ENCODE peak calls at places on chromosomes 11 and 22, in ten cellular contexts. One of them, this sample, is unnamed.

GRCh38 chr11:130383363-130384168 is 44.8 kb downstream of the ADAMTS8 start:
- DNase-seq in AG04449: peak; percentile 90
- DNase-seq in progenitor cell of endocrine pancreas: no peak
- DNase-seq in heart right ventricle: no peak
- DNase-seq in fibroblast of lung: peak; percentile 83
- DNase-seq in bronchial epithelial cell: peak; percentile 1
- DNase-seq in tibial nerve: no peak
- DNase-seq in stomach: no peak
- DNase-seq in AG09319: no peak
- DNase-seq in lung: no peak
- DNase-seq in this sample: peak; percentile 47

GRCh38 chr11:60485987-60486386 is 6.6 kb upstream of the MS4A12 start:
- DNase-seq in progenitor cell of endocrine pancreas: no peak
- DNase-seq in heart right ventricle: no peak
- DNase-seq in fibroblast of lung: no peak
- DNase-seq in lung: peak; percentile 29
- DNase-seq in stomach: peak; percentile 29
- DNase-seq in tibial nerve: no peak
- DNase-seq in AG09319: no peak
- DNase-seq in AG04449: no peak
- DNase-seq in bronchial epithelial cell: no peak
- DNase-seq in this sample: peak; percentile 5

GRCh38 chr22:24178502-24179440 is 2.5 kb upstream of the SUSD2 start:
- DNase-seq in tibial nerve: no peak
- DNase-seq in lung: no peak
- DNase-seq in heart right ventricle: no peak
- DNase-seq in progenitor cell of endocrine pancreas: no peak
- DNase-seq in AG04449: no peak
- DNase-seq in fibroblast of lung: no peak
- DNase-seq in bronchial epithelial cell: no peak
- DNase-seq in AG09319: no peak
- DNase-seq in stomach: no peak
- DNase-seq in this sample: no peak

GRCh38 chr11:65777821-65778361 is 2.9 kb downstream of the AP5B1 start:
- DNase-seq in tibial nerve: no peak
- DNase-seq in progenitor cell of endocrine pancreas: no peak
- DNase-seq in lung: no peak
- DNase-seq in AG09319: no peak
- DNase-seq in heart right ventricle: no peak
- DNase-seq in AG04449: no peak
- DNase-seq in stomach: peak; percentile 24
- DNase-seq in fibroblast of lung: no peak
- DNase-seq in bronchial epithelial cell: no peak
- DNase-seq in this sample: no peak

GRCh38 chr11:62061356-62062222 is 62.2 kb upstream of the INCENP start:
- DNase-seq in fibroblast of lung: no peak
- DNase-seq in progenitor cell of endocrine pancreas: no peak
- DNase-seq in AG09319: no peak
- DNase-seq in AG04449: no peak
- DNase-seq in stomach: no peak
- DNase-seq in lung: no peak
- DNase-seq in heart right ventricle: no peak
- DNase-seq in bronchial epithelial cell: peak; percentile 36
- DNase-seq in tibial nerve: no peak
- DNase-seq in this sample: peak; percentile 32

GRCh38 chr22:44739024-44739423 is 13.4 kb upstream of the ARHGAP8 start:
- DNase-seq in bronchial epithelial cell: no peak
- DNase-seq in AG09319: no peak
- DNase-seq in AG04449: no peak
- DNase-seq in tibial nerve: no peak
- DNase-seq in heart right ventricle: no peak
- DNase-seq in lung: no peak
- DNase-seq in stomach: no peak
- DNase-seq in progenitor cell of endocrine pancreas: no peak
- DNase-seq in fibroblast of lung: no peak
- DNase-seq in this sample: no peak

GRCh38 chr11:62048101-62048500 is 75.7 kb upstream of the INCENP start:
- DNase-seq in heart right ventricle: no peak
- DNase-seq in progenitor cell of endocrine pancreas: no peak
- DNase-seq in fibroblast of lung: peak; percentile 30
- DNase-seq in tibial nerve: no peak
- DNase-seq in bronchial epithelial cell: peak; percentile 64
- DNase-seq in AG09319: no peak
- DNase-seq in lung: no peak
- DNase-seq in stomach: no peak
- DNase-seq in AG04449: no peak
- DNase-seq in this sample: peak; percentile 31

GRCh38 chr11:109894242-109894641 is 198.9 kb upstream of the ZC3H12C start:
- DNase-seq in heart right ventricle: no peak
- DNase-seq in AG04449: no peak
- DNase-seq in bronchial epithelial cell: no peak
- DNase-seq in progenitor cell of endocrine pancreas: no peak
- DNase-seq in fibroblast of lung: no peak
- DNase-seq in tibial nerve: no peak
- DNase-seq in AG09319: no peak
- DNase-seq in lung: no peak
- DNase-seq in stomach: no peak
- DNase-seq in this sample: no peak

GRCh38 chr11:36447947-36448346 is 62.1 kb downstream of the TRAF6 start:
- DNase-seq in bronchial epithelial cell: peak; percentile 63
- DNase-seq in AG09319: no peak
- DNase-seq in progenitor cell of endocrine pancreas: no peak
- DNase-seq in fibroblast of lung: no peak
- DNase-seq in heart right ventricle: no peak
- DNase-seq in tibial nerve: no peak
- DNase-seq in stomach: no peak
- DNase-seq in lung: no peak
- DNase-seq in AG04449: no peak
- DNase-seq in this sample: peak; percentile 55

GRCh38 chr11:45097721-45098493 is 48.5 kb upstream of the PRDM11 start:
- DNase-seq in AG04449: no peak
- DNase-seq in AG09319: no peak
- DNase-seq in progenitor cell of endocrine pancreas: peak; percentile 83
- DNase-seq in tibial nerve: no peak
- DNase-seq in fibroblast of lung: peak; percentile 79
- DNase-seq in stomach: no peak
- DNase-seq in lung: peak; percentile 56
- DNase-seq in bronchial epithelial cell: peak; percentile 71
- DNase-seq in heart right ventricle: peak; percentile 76
- DNase-seq in this sample: peak; percentile 80

GRCh38 chr22:30876925-30877553 is 91.5 kb downstream of the MORC2 start:
- DNase-seq in progenitor cell of endocrine pancreas: no peak
- DNase-seq in stomach: no peak
- DNase-seq in fibroblast of lung: peak; percentile 70
- DNase-seq in AG09319: no peak
- DNase-seq in AG04449: no peak
- DNase-seq in lung: no peak
- DNase-seq in bronchial epithelial cell: no peak
- DNase-seq in heart right ventricle: peak; percentile 41
- DNase-seq in tibial nerve: no peak
- DNase-seq in this sample: no peak

DNA sequence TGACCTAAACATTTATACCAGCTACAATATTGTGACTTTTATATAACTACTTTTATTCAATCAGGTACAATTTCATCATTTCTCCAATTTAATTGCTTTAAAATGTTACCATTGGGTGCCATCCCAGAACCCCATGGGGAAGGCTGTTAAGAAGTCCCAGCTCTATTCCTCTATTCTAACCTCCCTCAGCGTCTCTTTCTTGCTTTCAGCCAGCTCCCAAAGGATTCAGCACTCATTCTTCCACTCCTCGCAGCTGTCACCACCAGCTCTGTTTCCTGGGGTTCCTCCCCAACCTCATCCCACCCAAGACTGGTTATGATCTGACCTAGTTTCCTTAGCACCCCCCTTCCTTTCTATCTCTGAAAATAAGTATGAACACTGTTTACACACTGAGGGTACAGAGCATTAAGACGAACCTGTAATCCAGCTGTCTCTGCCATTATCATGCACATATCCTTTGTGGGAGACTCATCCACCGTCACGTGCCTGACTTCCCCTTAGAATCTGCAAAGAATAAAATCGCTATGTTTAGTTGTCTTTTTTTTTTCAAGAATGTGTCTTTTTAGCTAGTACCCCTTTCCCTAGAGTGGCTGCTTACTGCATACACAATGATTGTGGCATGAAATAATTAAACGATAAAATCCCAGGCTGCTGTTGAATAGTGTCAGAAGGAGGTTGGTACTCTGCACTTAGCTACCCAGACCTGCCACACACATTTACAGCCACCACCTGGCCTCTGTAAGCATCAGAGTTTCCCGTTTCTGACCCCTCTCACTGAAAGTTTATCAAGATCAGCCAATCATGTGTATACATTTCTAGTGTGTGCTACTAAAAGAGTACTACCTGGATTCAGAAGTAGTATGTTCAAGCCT is 26.8 kb upstream of the CSTF3 start:
- DNase-seq in stomach: no peak
- DNase-seq in lung: no peak
- DNase-seq in progenitor cell of endocrine pancreas: no peak
- DNase-seq in heart right ventricle: no peak
- DNase-seq in fibroblast of lung: no peak
- DNase-seq in AG09319: no peak
- DNase-seq in tibial nerve: no peak
- DNase-seq in AG04449: no peak
- DNase-seq in bronchial epithelial cell: no peak
- DNase-seq in this sample: no peak
- TF ChIP-seq CTCF in stomach: no peak
- TF ChIP-seq CTCF in lung: no peak
- TF ChIP-seq CTCF in progenitor cell of endocrine pancreas: no peak
- TF ChIP-seq CTCF in heart right ventricle: no peak
- TF ChIP-seq CTCF in fibroblast of lung: no peak
- TF ChIP-seq CTCF in AG09319: no peak
- TF ChIP-seq CTCF in tibial nerve: no peak
- TF ChIP-seq CTCF in AG04449: no peak
- TF ChIP-seq CTCF in bronchial epithelial cell: no peak
- TF ChIP-seq CTCF in this sample: no peak

GRCh38 chr11:17769218-17769617 is 34.6 kb downstream of the KCNC1 start:
- DNase-seq in AG04449: no peak
- DNase-seq in AG09319: no peak
- DNase-seq in bronchial epithelial cell: no peak
- DNase-seq in progenitor cell of endocrine pancreas: no peak
- DNase-seq in stomach: no peak
- DNase-seq in heart right ventricle: no peak
- DNase-seq in tibial nerve: no peak
- DNase-seq in fibroblast of lung: no peak
- DNase-seq in lung: no peak
- DNase-seq in this sample: no peak

GRCh38 chr11:17770048-17770652 is 35.6 kb downstream of the KCNC1 start:
- DNase-seq in tibial nerve: no peak
- DNase-seq in lung: peak; percentile 30
- DNase-seq in bronchial epithelial cell: no peak
- DNase-seq in heart right ventricle: no peak
- DNase-seq in AG04449: no peak
- DNase-seq in stomach: peak; percentile 50
- DNase-seq in AG09319: no peak
- DNase-seq in progenitor cell of endocrine pancreas: peak; percentile 35
- DNase-seq in fibroblast of lung: no peak
- DNase-seq in this sample: peak; percentile 59

GRCh38 chr11:17771841-17772401 is 37.3 kb downstream of the KCNC1 start:
- DNase-seq in AG09319: no peak
- DNase-seq in tibial nerve: no peak
- DNase-seq in fibroblast of lung: no peak
- DNase-seq in lung: no peak
- DNase-seq in heart right ventricle: no peak
- DNase-seq in AG04449: no peak
- DNase-seq in progenitor cell of endocrine pancreas: no peak
- DNase-seq in bronchial epithelial cell: no peak
- DNase-seq in stomach: no peak
- DNase-seq in this sample: no peak

GRCh38 chr11:17771415-17771814 is 36.8 kb downstream of the KCNC1 start:
- DNase-seq in progenitor cell of endocrine pancreas: no peak
- DNase-seq in heart right ventricle: no peak
- DNase-seq in stomach: no peak
- DNase-seq in bronchial epithelial cell: no peak
- DNase-seq in AG09319: no peak
- DNase-seq in fibroblast of lung: no peak
- DNase-seq in tibial nerve: no peak
- DNase-seq in lung: no peak
- DNase-seq in AG04449: no peak
- DNase-seq in this sample: no peak

DNA sequence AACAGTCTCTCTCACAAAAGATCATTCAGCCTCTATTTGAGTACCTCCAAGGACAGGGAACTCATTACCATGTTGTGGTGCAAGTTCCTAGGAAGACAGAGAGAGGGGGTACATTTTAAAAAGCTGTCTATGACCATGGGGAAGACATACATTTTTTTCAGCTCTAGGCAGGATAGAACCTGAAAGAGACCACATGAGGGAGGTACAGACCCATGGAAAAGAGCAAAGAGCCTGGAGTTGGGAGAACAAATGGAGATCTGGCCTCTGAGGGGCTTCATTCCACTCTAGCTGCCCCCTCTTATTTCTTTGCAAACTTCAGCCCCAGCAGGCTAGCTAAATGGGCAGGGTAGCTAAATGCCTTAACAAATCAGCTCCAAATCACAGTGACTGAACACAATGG is 36.3 kb downstream of the KCNC1 start:
- DNase-seq in fibroblast of lung: peak; percentile 37
- DNase-seq in heart right ventricle: no peak
- DNase-seq in stomach: no peak
- DNase-seq in AG04449: no peak
- DNase-seq in tibial nerve: no peak
- DNase-seq in lung: no peak
- DNase-seq in AG09319: no peak
- DNase-seq in progenitor cell of endocrine pancreas: no peak
- DNase-seq in bronchial epithelial cell: peak; percentile 22
- DNase-seq in this sample: no peak
- TF ChIP-seq CTCF in fibroblast of lung: peak; percentile 33
- TF ChIP-seq CTCF in heart right ventricle: peak; percentile 11
- TF ChIP-seq CTCF in stomach: no peak
- TF ChIP-seq CTCF in AG04449: no peak
- TF ChIP-seq CTCF in tibial nerve: no peak
- TF ChIP-seq CTCF in lung: no peak
- TF ChIP-seq CTCF in AG09319: peak; percentile 36
- TF ChIP-seq CTCF in progenitor cell of endocrine pancreas: no peak
- TF ChIP-seq CTCF in bronchial epithelial cell: peak; percentile 39
- TF ChIP-seq CTCF in this sample: no peak

GRCh38 chr11:40421187-40421586 is 1038.3 kb downstream of the LRRC4C start:
- DNase-seq in AG09319: no peak
- DNase-seq in stomach: no peak
- DNase-seq in bronchial epithelial cell: no peak
- DNase-seq in progenitor cell of endocrine pancreas: no peak
- DNase-seq in lung: no peak
- DNase-seq in tibial nerve: no peak
- DNase-seq in heart right ventricle: no peak
- DNase-seq in AG04449: no peak
- DNase-seq in fibroblast of lung: no peak
- DNase-seq in this sample: no peak

GRCh38 chr11:40425168-40425567 is 1034.3 kb downstream of the LRRC4C start:
- DNase-seq in AG04449: no peak
- DNase-seq in progenitor cell of endocrine pancreas: no peak
- DNase-seq in tibial nerve: no peak
- DNase-seq in bronchial epithelial cell: no peak
- DNase-seq in fibroblast of lung: no peak
- DNase-seq in heart right ventricle: no peak
- DNase-seq in AG09319: no peak
- DNase-seq in stomach: no peak
- DNase-seq in lung: no peak
- DNase-seq in this sample: no peak
- TF ChIP-seq CTCF in AG04449: no peak
- TF ChIP-seq CTCF in progenitor cell of endocrine pancreas: peak; percentile 11
- TF ChIP-seq CTCF in tibial nerve: no peak
- TF ChIP-seq CTCF in bronchial epithelial cell: no peak
- TF ChIP-seq CTCF in fibroblast of lung: no peak
- TF ChIP-seq CTCF in heart right ventricle: no peak
- TF ChIP-seq CTCF in AG09319: no peak
- TF ChIP-seq CTCF in stomach: no peak
- TF ChIP-seq CTCF in lung: no peak
- TF ChIP-seq CTCF in this sample: no peak

GRCh38 chr11:77377734-77378133 is 76.2 kb upstream of the GDPD4 start:
- DNase-seq in lung: no peak
- DNase-seq in stomach: no peak
- DNase-seq in heart right ventricle: no peak
- DNase-seq in tibial nerve: no peak
- DNase-seq in bronchial epithelial cell: no peak
- DNase-seq in progenitor cell of endocrine pancreas: no peak
- DNase-seq in fibroblast of lung: no peak
- DNase-seq in AG04449: no peak
- DNase-seq in AG09319: no peak
- DNase-seq in this sample: no peak
- TF ChIP-seq CTCF in lung: no peak
- TF ChIP-seq CTCF in stomach: no peak
- TF ChIP-seq CTCF in heart right ventricle: no peak
- TF ChIP-seq CTCF in tibial nerve: no peak
- TF ChIP-seq CTCF in bronchial epithelial cell: no peak
- TF ChIP-seq CTCF in progenitor cell of endocrine pancreas: no peak
- TF ChIP-seq CTCF in fibroblast of lung: no peak
- TF ChIP-seq CTCF in AG04449: no peak
- TF ChIP-seq CTCF in AG09319: no peak
- TF ChIP-seq CTCF in this sample: no peak